ENCODE peak calls at places on chromosome 15, in six cellular contexts. S, Z, E, Y, K and N are unnamed samples. For H3K36me3, the result is how much of the 10 kb centered on the place peaks cover.

GRCh38 chr15:72774696-72775383 is 8.7 kb downstream of the ADPGK start:
- DNase-seq in K (peak), Y (no peak), Z (no peak), S (no peak), E (no peak), N (no peak)

GRCh38 chr15:62104846-62105245 is 38.1 kb downstream of the C2CD4A start:
- DNase-seq in S (no peak), K (no peak), Y (no peak), E (no peak), Z (no peak), N (no peak)

GRCh38 chr15:98946301-98947255 is 61.0 kb downstream of the PGPEP1L start:
- DNase-seq in E (no peak), K (no peak), Z (peak), Y (no peak), S (no peak), N (peak)

GRCh38 chr15:94882071-94882712 is 650.8 kb downstream of the MCTP2 start:
- DNase-seq in Y (no peak), K (no peak), Z (no peak), S (no peak), E (no peak), N (no peak)

GRCh38 chr15:70479056-70479455 is 284.3 kb downstream of the UACA start:
- DNase-seq in Z (no peak), S (no peak), Y (no peak), K (no peak), E (no peak), N (no peak)

GRCh38 chr15:77862651-77863104 is 214.8 kb downstream of the TBC1D2B start:
- DNase-seq in E (no peak), Z (no peak), Y (no peak), S (no peak), K (no peak), N (no peak)

GRCh38 chr15:96622714-96623113 is 292.2 kb downstream of the NR2F2 start:
- DNase-seq in Y (no peak), S (no peak), E (no peak), Z (no peak), K (no peak), N (no peak)

GRCh38 chr15:94670436-94671034 is 439.2 kb downstream of the MCTP2 start:
- DNase-seq in Y (no peak), K (peak), Z (peak), S (peak), E (peak), N (peak)

GRCh38 chr15:36827824-36828223 is 248.4 kb downstream of the CDIN1 start:
- DNase-seq in K (no peak), E (no peak), Y (no peak), S (no peak), Z (no peak), N (no peak)

GRCh38 chr15:40871749-40872617 is 2.1 kb downstream of the RHOV start:
- DNase-seq in Y (no peak), S (peak), K (peak), Z (no peak), E (no peak), N (no peak)

GRCh38 chr15:100759698-100760356 is 119.8 kb upstream of the ALDH1A3 start:
- DNase-seq in Y (peak), S (peak), Z (peak), E (no peak), K (no peak), N (peak)

DNA sequence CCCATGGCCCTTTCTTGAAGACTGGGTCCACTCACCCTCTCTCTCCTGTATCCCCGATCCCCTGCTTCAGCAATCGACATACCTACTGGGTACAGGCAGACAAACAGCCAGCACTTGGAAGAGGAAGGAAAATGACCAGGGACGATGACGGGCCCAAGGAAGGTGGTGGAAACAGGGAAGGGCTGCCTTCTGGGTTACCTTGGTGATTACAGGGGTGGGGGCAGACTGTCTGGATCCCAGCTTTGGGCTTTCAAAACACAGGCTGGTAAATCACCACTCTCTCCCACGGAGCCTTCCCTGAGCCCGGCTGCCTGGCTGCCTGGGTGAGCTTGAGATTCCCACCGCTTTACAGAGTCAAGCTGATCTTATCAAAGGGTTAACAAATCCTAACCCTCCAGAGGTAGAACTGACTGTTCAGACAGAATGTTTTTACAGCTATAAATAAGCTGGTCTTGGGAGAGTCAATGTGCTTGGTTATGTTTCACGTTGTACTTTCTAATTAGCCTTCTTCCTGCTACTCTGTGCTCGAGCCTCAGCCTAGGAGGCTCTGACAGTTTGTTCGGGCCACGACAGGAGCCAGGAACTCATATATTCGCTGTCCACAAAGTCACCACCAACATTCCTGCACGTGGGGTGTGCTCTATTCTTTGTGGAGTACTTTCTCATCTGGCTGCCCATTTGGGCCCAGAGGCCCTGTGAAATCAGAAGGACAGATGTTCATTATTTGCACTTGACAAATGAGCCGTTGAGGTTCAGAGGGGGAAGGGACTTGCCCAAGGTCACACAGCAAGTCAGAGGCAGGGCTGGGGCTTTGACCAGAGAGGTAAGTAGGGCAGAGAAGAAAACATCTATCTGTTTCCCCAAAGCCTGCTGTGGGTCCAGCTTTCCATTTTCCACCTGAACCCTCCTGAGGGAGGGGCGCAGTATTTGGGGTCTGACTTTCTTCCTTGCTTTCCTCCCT is 63.4 kb downstream of the FEM1B start:
- DNase-seq in Y (no peak), S (no peak), Z (no peak), E (no peak), K (no peak), N (no peak)
- H3K9ac ChIP-seq in Y (no peak), S (no peak), Z (no peak), E (no peak), K (no peak), N (no peak)

GRCh38 chr15:57529748-57530147 is 62.0 kb upstream of the MYZAP start:
- DNase-seq in S (no peak), E (no peak), Z (no peak), Y (no peak), K (no peak), N (no peak)
- H3K36me3 ChIP-seq in S (under half), E (under half), Z (under half), Y (under half), K (under half), N (under half)

DNA sequence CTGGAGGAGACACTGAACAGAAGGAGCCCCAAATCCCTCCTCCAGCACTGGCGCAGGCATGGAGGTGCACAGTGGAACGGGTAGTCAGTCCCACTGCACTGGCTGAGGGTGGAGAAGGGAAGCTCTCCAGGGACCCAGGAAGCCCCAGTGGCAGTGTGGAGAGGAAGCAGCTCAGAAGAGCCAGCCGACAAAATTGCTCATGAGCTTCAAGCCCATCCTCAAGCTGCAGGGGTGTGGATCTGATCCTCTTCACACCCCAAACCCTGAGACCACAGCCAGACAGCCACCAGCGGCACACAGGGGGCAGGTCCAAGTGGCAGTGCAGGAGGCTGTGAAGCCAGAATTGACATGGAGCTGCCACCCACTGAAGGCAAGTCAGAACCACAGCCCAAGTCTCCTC is 32.1 kb downstream of the CYFIP1 start:
- DNase-seq in Y (no peak), E (no peak), Z (peak), S (no peak), K (no peak), N (no peak)
- H3K9ac ChIP-seq in Y (no peak), E (no peak), Z (no peak), S (no peak), K (no peak), N (no peak)

GRCh38 chr15:29468899-29469298 is 199.3 kb upstream of the NSMCE3 start:
- DNase-seq in Z (no peak), S (no peak), Y (no peak), E (no peak), K (no peak), N (no peak)
- H3K36me3 ChIP-seq in Z (under half), S (under half), Y (under half), E (under half), K (under half), N (under half)

GRCh38 chr15:49847937-49848823 is 227.3 kb downstream of the DTWD1 start:
- DNase-seq in Y (no peak), K (no peak), S (no peak), E (no peak), Z (peak), N (peak)
- H3K9ac ChIP-seq in Y (no peak), K (no peak), S (no peak), E (no peak), Z (peak), N (no peak)